ENCODE peak calls at places on chromosome 16, in four cellular contexts. K is Right ventricle myocardium superior, Q is body of pancreas, G is lower lobe of right lung. P is an unnamed sample.

GRCh38 chr16:5448798-5449197 is 351.2 kb upstream of the EEF2KMT start:
- ATAC-seq in K (no peak), G (no peak), Q (no peak), P (no peak)

GRCh38 chr16:12111223-12111622 is 134.7 kb downstream of the SNX29 start:
- ATAC-seq in Q (no peak), K (no peak), G (peak), P (no peak)

GRCh38 chr16:77570574-77570973 is 135.7 kb upstream of the ADAMTS18 start:
- ATAC-seq in K (no peak), Q (no peak), G (no peak), P (no peak)

GRCh38 chr16:74322301-74322710 is 25.7 kb downstream of the PSMD7 start:
- ATAC-seq in Q (no peak), K (peak), G (no peak), P (no peak)

GRCh38 chr16:47712276-47713224 is 251.4 kb downstream of the PHKB start:
- ATAC-seq in Q (no peak), K (no peak), G (no peak), P (peak)

GRCh38 chr16:85232369-85233142 is 120.3 kb upstream of the CIBAR2 start:
- ATAC-seq in Q (no peak), K (no peak), G (no peak), P (no peak)

GRCh38 chr16:10916534-10916933 is 25.7 kb downstream of the DEXI start:
- ATAC-seq in G (no peak), Q (no peak), K (no peak), P (no peak)

GRCh38 chr16:70375636-70376611 is 29.2 kb downstream of the DDX19A start:
- ATAC-seq in G (no peak), Q (no peak), K (no peak), P (no peak)

GRCh38 chr16:1338119-1338730 is 4.8 kb downstream of the BAIAP3 start:
- ATAC-seq in G (no peak), Q (no peak), K (no peak), P (no peak)

GRCh38 chr16:20899503-20900298 is 457 bp downstream of the DCUN1D3 start:
- ATAC-seq in Q (no peak), K (no peak), G (peak), P (no peak)

GRCh38 chr16:68113059-68113757 is 28.0 kb downstream of the NFATC3 start:
- ATAC-seq in K (no peak), G (peak), Q (no peak), P (no peak)

GRCh38 chr16:18783430-18784341 is 6.4 kb downstream of the RPS15A start:
- ATAC-seq in Q (no peak), G (no peak), K (no peak), P (no peak)

GRCh38 chr16:979859-980594 is 1.5 kb upstream of the SOX8 start:
- ATAC-seq in G (no peak), K (no peak), Q (no peak), P (no peak)

GRCh38 chr16:67419931-67420330 is 3.7 kb upstream of the ZDHHC1 start:
- ATAC-seq in Q (no peak), K (no peak), G (no peak), P (no peak)

GRCh38 chr16:85446846-85447656 is 166.1 kb upstream of the GSE1 start:
- ATAC-seq in Q (peak), K (peak), G (no peak), P (no peak)

GRCh38 chr16:50059111-50059510 is 6.7 kb upstream of the HEATR3 start:
- ATAC-seq in G (no peak), K (no peak), Q (no peak), P (no peak)

GRCh38 chr16:54521327-54521726 is 234.7 kb upstream of the IRX3 start:
- ATAC-seq in Q (no peak), K (no peak), G (no peak), P (no peak)

GRCh38 chr16:85536073-85536410 is 77.1 kb upstream of the GSE1 start:
- ATAC-seq in Q (peak), K (peak), G (peak), P (no peak)

GRCh38 chr16:23081675-23082119 is 67.6 kb downstream of the USP31 start:
- ATAC-seq in K (no peak), G (no peak), Q (no peak), P (peak)

GRCh38 chr16:15835136-15835878 is 21.5 kb downstream of the MYH11 start:
- ATAC-seq in K (no peak), Q (no peak), G (peak), P (no peak)

GRCh38 chr16:75491876-75492275 is 3.4 kb downstream of the CHST6 start:
- ATAC-seq in Q (no peak), K (no peak), G (no peak), P (peak)

GRCh38 chr16:53982631-53983042 is 278.7 kb downstream of the FTO start:
- ATAC-seq in G (peak), Q (no peak), K (no peak), P (no peak)

GRCh38 chr16:24775455-24775854 is 46.0 kb downstream of the TNRC6A start:
- ATAC-seq in Q (peak), G (peak), K (peak), P (no peak)

GRCh38 chr16:29990033-29990432 is 5.4 kb downstream of the HIRIP3 start:
- ATAC-seq in Q (no peak), G (peak), K (no peak), P (no peak)

GRCh38 chr16:49855822-49856740 is at the start of gene ZNF423:
- ATAC-seq in G (peak), Q (no peak), K (peak), P (peak)

GRCh38 chr16:50863673-50864144 is 121.8 kb downstream of the CYLD start:
- ATAC-seq in K (no peak), Q (no peak), G (no peak), P (no peak)

GRCh38 chr16:86576591-86577313 is 1.6 kb upstream of the FOXL1 start:
- ATAC-seq in G (no peak), K (no peak), Q (no peak), P (peak)

GRCh38 chr16:14475370-14476139 is 154.5 kb downstream of the PARN start:
- ATAC-seq in G (peak), Q (peak), K (no peak), P (peak)

GRCh38 chr16:49969356-49970030 is 55.5 kb upstream of the CNEP1R1 start:
- ATAC-seq in Q (no peak), K (peak), G (no peak), P (no peak)

GRCh38 chr16:87561200-87562105 is 40.9 kb upstream of the JPH3 start:
- ATAC-seq in G (no peak), K (no peak), Q (no peak), P (no peak)

GRCh38 chr16:53913082-53913870 is 209.3 kb downstream of the FTO start:
- ATAC-seq in Q (no peak), G (no peak), K (peak), P (peak)

GRCh38 chr16:85028638-85029412 is 1.2 kb downstream of the KIAA0513 start:
- ATAC-seq in K (no peak), G (peak), Q (peak), P (peak)

GRCh38 chr16:77191259-77191969 is 424 bp downstream of the MON1B start:
- ATAC-seq in G (peak), K (no peak), Q (no peak), P (no peak)

GRCh38 chr16:30121741-30122620 is 1.0 kb downstream of the MAPK3 start:
- ATAC-seq in K (peak), Q (no peak), G (peak), P (peak)

GRCh38 chr16:11862489-11862888 is 11.1 kb upstream of the RSL1D1 start:
- ATAC-seq in Q (no peak), K (no peak), G (no peak), P (no peak)

GRCh38 chr16:86026136-86026905 is 127.4 kb downstream of the IRF8 start:
- ATAC-seq in Q (no peak), G (peak), K (no peak), P (no peak)

GRCh38 chr16:79265701-79266100 is 334.8 kb downstream of the MAF start:
- ATAC-seq in K (no peak), G (no peak), Q (no peak), P (peak)

GRCh38 chr16:25264599-25264998 is 7.0 kb upstream of the ZKSCAN2 start:
- ATAC-seq in Q (no peak), K (no peak), G (no peak), P (no peak)